ENCODE peak calls at places on chromosomes 7 and 10, in eight cellular contexts. O, I, A, J, B, D, P and Z are unnamed samples.

GRCh38 chr7:80825499-80825898 is 93.4 kb downstream of the SEMA3C start:
- DNase-seq in O (no peak), I (no peak), A (no peak), J (no peak), B (no peak), D (no peak), P (no peak), Z (peak)

GRCh38 chr7:12111461-12112405 is 99.4 kb upstream of the TMEM106B start:
- DNase-seq in O (no peak), I (peak), A (no peak), J (no peak), B (no peak), D (peak), P (peak), Z (peak)

GRCh38 chr7:63028376-63029206 is 970.1 kb upstream of the ZNF722 start:
- DNase-seq in O (no peak), I (no peak), A (peak), J (no peak), B (no peak), D (no peak), P (no peak), Z (no peak)

GRCh38 chr7:134774076-134774475 is 5.4 kb upstream of the CALD1 start:
- DNase-seq in O (no peak), I (no peak), A (no peak), J (no peak), B (no peak), D (no peak), P (no peak), Z (no peak)

GRCh38 chr7:141991144-141991543 is 4.5 kb upstream of the MGAM start:
- DNase-seq in O (no peak), I (no peak), A (no peak), J (no peak), B (no peak), D (no peak), P (no peak), Z (no peak)

GRCh38 chr7:83957333-83957732 is 237.3 kb downstream of the SEMA3A start:
- DNase-seq in O (no peak), I (peak), A (no peak), J (no peak), B (no peak), D (no peak), P (no peak), Z (no peak)

GRCh38 chr7:50321678-50322077 is 17.2 kb downstream of the IKZF1 start:
- DNase-seq in O (no peak), I (no peak), A (no peak), J (no peak), B (no peak), D (no peak), P (no peak), Z (no peak)

GRCh38 chr7:98357751-98358161 is 43.1 kb downstream of the BAIAP2L1 start:
- DNase-seq in O (no peak), I (no peak), A (no peak), J (no peak), B (no peak), D (no peak), P (no peak), Z (no peak)

GRCh38 chr7:110646814-110647213 is 444.1 kb upstream of the LRRN3 start:
- DNase-seq in O (no peak), I (no peak), A (no peak), J (no peak), B (no peak), D (no peak), P (no peak), Z (no peak)

GRCh38 chr7:144834516-144835165 is 1.2 kb downstream of the TPK1 start:
- DNase-seq in O (no peak), I (peak), A (no peak), J (no peak), B (no peak), D (no peak), P (no peak), Z (no peak)

GRCh38 chr7:101612885-101613490 is 16.1 kb downstream of the MYL10 start:
- DNase-seq in O (no peak), I (no peak), A (no peak), J (no peak), B (no peak), D (no peak), P (no peak), Z (no peak)

GRCh38 chr10:57338823-57339558 is 928.7 kb downstream of the IPMK start:
- DNase-seq in O (peak), I (peak), A (no peak), J (no peak), B (peak), D (no peak), P (peak), Z (peak)

GRCh38 chr7:23714579-23714978 is 4.6 kb downstream of the STK31 start:
- DNase-seq in O (no peak), I (no peak), A (no peak), J (no peak), B (no peak), D (no peak), P (no peak), Z (no peak)

GRCh38 chr10:24479806-24480205 is 243.9 kb downstream of the ARHGAP21 start:
- DNase-seq in O (no peak), I (no peak), A (no peak), J (no peak), B (no peak), D (no peak), P (no peak), Z (no peak)

GRCh38 chr7:107920048-107920772 is 29.2 kb downstream of the DLD start:
- DNase-seq in O (peak), I (no peak), A (no peak), J (no peak), B (no peak), D (no peak), P (no peak), Z (no peak)

GRCh38 chr10:131806646-131807317 is 94.0 kb upstream of the PPP2R2D start:
- DNase-seq in O (no peak), I (no peak), A (peak), J (no peak), B (no peak), D (no peak), P (no peak), Z (no peak)

GRCh38 chr10:95517536-95518454 is 43.4 kb downstream of the SORBS1 start:
- DNase-seq in O (no peak), I (peak), A (no peak), J (no peak), B (no peak), D (no peak), P (no peak), Z (no peak)

GRCh38 chr10:114486938-114487814 is 82.9 kb upstream of the AFAP1L2 start:
- DNase-seq in O (no peak), I (peak), A (no peak), J (no peak), B (no peak), D (no peak), P (no peak), Z (no peak)

GRCh38 chr7:74061840-74062539 is 21.6 kb upstream of the LIMK1 start:
- DNase-seq in O (peak), I (peak), A (peak), J (peak), B (no peak), D (peak), P (peak), Z (peak)

GRCh38 chr7:135320277-135320676 is 86.6 kb downstream of the STRA8 start:
- DNase-seq in O (peak), I (peak), A (no peak), J (peak), B (no peak), D (peak), P (peak), Z (peak)

GRCh38 chr7:140079121-140079536 is 16.4 kb upstream of the PARP12 start:
- DNase-seq in O (no peak), I (peak), A (no peak), J (no peak), B (peak), D (no peak), P (peak), Z (no peak)

GRCh38 chr10:7491949-7492659 is 81.3 kb upstream of the SFMBT2 start:
- DNase-seq in O (no peak), I (no peak), A (no peak), J (no peak), B (no peak), D (no peak), P (no peak), Z (no peak)

GRCh38 chr10:91805110-91805825 is 7.0 kb downstream of the TNKS2 start:
- DNase-seq in O (no peak), I (no peak), A (no peak), J (no peak), B (no peak), D (no peak), P (no peak), Z (no peak)

GRCh38 chr10:37872955-37873354 is 15.5 kb upstream of the ZNF248 start:
- DNase-seq in O (no peak), I (no peak), A (no peak), J (no peak), B (no peak), D (no peak), P (no peak), Z (no peak)

GRCh38 chr7:17608114-17608833 is 309.8 kb downstream of the AHR start:
- DNase-seq in O (no peak), I (no peak), A (no peak), J (no peak), B (no peak), D (no peak), P (no peak), Z (no peak)

GRCh38 chr7:93949468-93949867 is 27.9 kb downstream of the GNG11 start:
- DNase-seq in O (no peak), I (peak), A (no peak), J (no peak), B (no peak), D (no peak), P (no peak), Z (no peak)

GRCh38 chr10:34814228-34815173 is 595 bp downstream of the PARD3 start:
- DNase-seq in O (peak), I (peak), A (no peak), J (no peak), B (peak), D (peak), P (peak), Z (no peak)

GRCh38 chr7:148697256-148697841 is 1.4 kb upstream of the CUL1 start:
- DNase-seq in O (no peak), I (no peak), A (no peak), J (peak), B (no peak), D (no peak), P (no peak), Z (peak)